ENCODE peak calls at places on chromosomes 13 and 19, in nine cellular contexts. One of them, this sample, is unnamed.

GRCh38 chr13:76826527-76826926 is 59.7 kb downstream of the KCTD12 start:
- DNase-seq in MM.1S: no peak
- DNase-seq in PC-3: no peak
- DNase-seq in SK-N-SH: no peak
- DNase-seq in hepatocyte: no peak
- DNase-seq in neural progenitor cell: no peak
- DNase-seq in GM23248: no peak
- DNase-seq in GM23338: no peak
- DNase-seq in HCT116: no peak
- DNase-seq in this sample: no peak

GRCh38 chr19:31285744-31286143 is 63.5 kb downstream of the TSHZ3 start:
- DNase-seq in GM23248: peak
- DNase-seq in neural progenitor cell: peak
- DNase-seq in SK-N-SH: no peak
- DNase-seq in MM.1S: no peak
- DNase-seq in HCT116: no peak
- DNase-seq in PC-3: no peak
- DNase-seq in hepatocyte: no peak
- DNase-seq in GM23338: no peak
- DNase-seq in this sample: no peak

GRCh38 chr19:40424637-40425449 is 949 bp downstream of the SERTAD1 start:
- DNase-seq in neural progenitor cell: peak
- DNase-seq in GM23338: peak
- DNase-seq in SK-N-SH: no peak
- DNase-seq in hepatocyte: no peak
- DNase-seq in PC-3: no peak
- DNase-seq in HCT116: no peak
- DNase-seq in GM23248: peak
- DNase-seq in MM.1S: no peak
- DNase-seq in this sample: no peak

GRCh38 chr19:8332976-8333770 is 9.9 kb downstream of the KANK3 start:
- DNase-seq in SK-N-SH: peak
- DNase-seq in PC-3: no peak
- DNase-seq in GM23338: peak
- DNase-seq in MM.1S: no peak
- DNase-seq in HCT116: no peak
- DNase-seq in hepatocyte: no peak
- DNase-seq in neural progenitor cell: peak
- DNase-seq in GM23248: peak
- DNase-seq in this sample: no peak

GRCh38 chr19:30671622-30672051 is 299.5 kb downstream of the ZNF536 start:
- DNase-seq in PC-3: no peak
- DNase-seq in GM23338: no peak
- DNase-seq in MM.1S: no peak
- DNase-seq in neural progenitor cell: no peak
- DNase-seq in GM23248: no peak
- DNase-seq in SK-N-SH: no peak
- DNase-seq in hepatocyte: no peak
- DNase-seq in HCT116: no peak
- DNase-seq in this sample: no peak

GRCh38 chr13:24459234-24459633 is 53.3 kb downstream of the PARP4 start:
- DNase-seq in neural progenitor cell: no peak
- DNase-seq in GM23248: peak
- DNase-seq in MM.1S: peak
- DNase-seq in GM23338: no peak
- DNase-seq in hepatocyte: no peak
- DNase-seq in PC-3: no peak
- DNase-seq in SK-N-SH: no peak
- DNase-seq in HCT116: no peak
- DNase-seq in this sample: no peak

GRCh38 chr13:46296920-46297319 is 85.2 kb downstream of the LRRC63 start:
- DNase-seq in SK-N-SH: no peak
- DNase-seq in GM23338: no peak
- DNase-seq in MM.1S: no peak
- DNase-seq in GM23248: peak
- DNase-seq in hepatocyte: peak
- DNase-seq in neural progenitor cell: no peak
- DNase-seq in HCT116: peak
- DNase-seq in PC-3: peak
- DNase-seq in this sample: no peak

GRCh38 chr13:28494861-28495585 is at the start of gene FLT1:
- DNase-seq in PC-3: no peak
- DNase-seq in SK-N-SH: peak
- DNase-seq in neural progenitor cell: peak
- DNase-seq in GM23248: peak
- DNase-seq in GM23338: peak
- DNase-seq in MM.1S: no peak
- DNase-seq in hepatocyte: peak
- DNase-seq in HCT116: no peak
- DNase-seq in this sample: no peak

GRCh38 chr19:55452381-55453325 is 8.8 kb downstream of the ISOC2 start:
- DNase-seq in PC-3: peak
- DNase-seq in hepatocyte: peak
- DNase-seq in neural progenitor cell: peak
- DNase-seq in GM23248: peak
- DNase-seq in GM23338: peak
- DNase-seq in MM.1S: no peak
- DNase-seq in HCT116: no peak
- DNase-seq in SK-N-SH: peak
- DNase-seq in this sample: peak

GRCh38 chr13:27770809-27771208 is 21.5 kb upstream of the GSX1 start:
- DNase-seq in GM23248: peak
- DNase-seq in HCT116: peak
- DNase-seq in neural progenitor cell: peak
- DNase-seq in PC-3: peak
- DNase-seq in SK-N-SH: peak
- DNase-seq in GM23338: peak
- DNase-seq in MM.1S: peak
- DNase-seq in hepatocyte: peak
- DNase-seq in this sample: peak

GRCh38 chr13:46992383-46992952 is 95.6 kb upstream of the HTR2A start:
- DNase-seq in HCT116: peak
- DNase-seq in hepatocyte: no peak
- DNase-seq in SK-N-SH: no peak
- DNase-seq in neural progenitor cell: peak
- DNase-seq in GM23338: peak
- DNase-seq in MM.1S: no peak
- DNase-seq in GM23248: peak
- DNase-seq in PC-3: peak
- DNase-seq in this sample: peak

GRCh38 chr19:3100331-3100730 is 6.2 kb downstream of the GNA11 start:
- DNase-seq in HCT116: no peak
- DNase-seq in SK-N-SH: no peak
- DNase-seq in GM23248: no peak
- DNase-seq in MM.1S: no peak
- DNase-seq in GM23338: no peak
- DNase-seq in hepatocyte: no peak
- DNase-seq in neural progenitor cell: no peak
- DNase-seq in PC-3: no peak
- DNase-seq in this sample: no peak

GRCh38 chr19:40344422-40344821 is 3.8 kb downstream of the C19orf47 start:
- DNase-seq in SK-N-SH: no peak
- DNase-seq in PC-3: no peak
- DNase-seq in MM.1S: no peak
- DNase-seq in hepatocyte: no peak
- DNase-seq in GM23248: no peak
- DNase-seq in neural progenitor cell: no peak
- DNase-seq in HCT116: no peak
- DNase-seq in GM23338: no peak
- DNase-seq in this sample: no peak

GRCh38 chr13:75421987-75422386 is 60.0 kb downstream of the TBC1D4 start:
- DNase-seq in hepatocyte: no peak
- DNase-seq in GM23338: no peak
- DNase-seq in PC-3: no peak
- DNase-seq in GM23248: peak
- DNase-seq in SK-N-SH: no peak
- DNase-seq in neural progenitor cell: no peak
- DNase-seq in HCT116: no peak
- DNase-seq in MM.1S: no peak
- DNase-seq in this sample: no peak

GRCh38 chr13:38530492-38530891 is 156.4 kb upstream of the FREM2 start:
- DNase-seq in neural progenitor cell: no peak
- DNase-seq in PC-3: peak
- DNase-seq in SK-N-SH: peak
- DNase-seq in GM23338: peak
- DNase-seq in GM23248: peak
- DNase-seq in MM.1S: no peak
- DNase-seq in HCT116: no peak
- DNase-seq in hepatocyte: peak
- DNase-seq in this sample: no peak

GRCh38 chr13:94813920-94814500 is 101.7 kb upstream of the SOX21 start:
- DNase-seq in PC-3: no peak
- DNase-seq in MM.1S: peak
- DNase-seq in neural progenitor cell: peak
- DNase-seq in SK-N-SH: no peak
- DNase-seq in GM23338: no peak
- DNase-seq in hepatocyte: no peak
- DNase-seq in GM23248: no peak
- DNase-seq in HCT116: no peak
- DNase-seq in this sample: no peak

GRCh38 chr13:35771898-35772297 is 295.4 kb upstream of the MAB21L1 start:
- DNase-seq in GM23338: peak
- DNase-seq in GM23248: peak
- DNase-seq in neural progenitor cell: peak
- DNase-seq in SK-N-SH: no peak
- DNase-seq in hepatocyte: no peak
- DNase-seq in PC-3: peak
- DNase-seq in HCT116: no peak
- DNase-seq in MM.1S: no peak
- DNase-seq in this sample: no peak

GRCh38 chr13:46795321-46795720 is 1.6 kb downstream of the ESD start:
- DNase-seq in GM23248: peak
- DNase-seq in neural progenitor cell: peak
- DNase-seq in PC-3: no peak
- DNase-seq in HCT116: no peak
- DNase-seq in GM23338: peak
- DNase-seq in MM.1S: no peak
- DNase-seq in hepatocyte: no peak
- DNase-seq in SK-N-SH: no peak
- DNase-seq in this sample: no peak

GRCh38 chr19:11151181-11151580 is 4.4 kb downstream of the SPC24 start:
- DNase-seq in GM23338: no peak
- DNase-seq in MM.1S: no peak
- DNase-seq in PC-3: no peak
- DNase-seq in neural progenitor cell: no peak
- DNase-seq in SK-N-SH: no peak
- DNase-seq in HCT116: no peak
- DNase-seq in GM23248: peak
- DNase-seq in hepatocyte: no peak
- DNase-seq in this sample: no peak

GRCh38 chr13:78190296-78190695 is 271.7 kb upstream of the EDNRB start:
- DNase-seq in HCT116: no peak
- DNase-seq in GM23248: no peak
- DNase-seq in GM23338: no peak
- DNase-seq in PC-3: no peak
- DNase-seq in SK-N-SH: no peak
- DNase-seq in hepatocyte: no peak
- DNase-seq in neural progenitor cell: no peak
- DNase-seq in MM.1S: no peak
- DNase-seq in this sample: no peak

GRCh38 chr19:54416695-54417491 is 1.6 kb downstream of the TTYH1 start:
- DNase-seq in GM23338: peak
- DNase-seq in PC-3: no peak
- DNase-seq in HCT116: no peak
- DNase-seq in hepatocyte: no peak
- DNase-seq in SK-N-SH: no peak
- DNase-seq in MM.1S: no peak
- DNase-seq in neural progenitor cell: peak
- DNase-seq in GM23248: no peak
- DNase-seq in this sample: no peak
- H3K4me3 ChIP-seq in GM23338: peak
- H3K4me3 ChIP-seq in PC-3: no peak
- H3K4me3 ChIP-seq in HCT116: no peak
- H3K4me3 ChIP-seq in hepatocyte: no peak
- H3K4me3 ChIP-seq in SK-N-SH: no peak
- H3K4me3 ChIP-seq in MM.1S: no peak
- H3K4me3 ChIP-seq in neural progenitor cell: peak
- H3K4me3 ChIP-seq in GM23248: no peak
- H3K4me3 ChIP-seq in this sample: no peak

GRCh38 chr19:28488006-28488405 is 724.9 kb downstream of the UQCRFS1 start:
- DNase-seq in hepatocyte: no peak
- DNase-seq in HCT116: no peak
- DNase-seq in GM23248: no peak
- DNase-seq in neural progenitor cell: peak
- DNase-seq in GM23338: peak
- DNase-seq in PC-3: no peak
- DNase-seq in MM.1S: peak
- DNase-seq in SK-N-SH: no peak
- DNase-seq in this sample: no peak
- H2AFZ ChIP-seq in hepatocyte: peak
- H2AFZ ChIP-seq in HCT116: no peak
- H2AFZ ChIP-seq in GM23248: no peak
- H2AFZ ChIP-seq in neural progenitor cell: no peak
- H2AFZ ChIP-seq in GM23338: no peak
- H2AFZ ChIP-seq in PC-3: no peak
- H2AFZ ChIP-seq in MM.1S: peak
- H2AFZ ChIP-seq in SK-N-SH: no peak
- H2AFZ ChIP-seq in this sample: no peak

GRCh38 chr19:12330340-12330739 is 3.1 kb downstream of the ZNF563 start:
- DNase-seq in GM23338: no peak
- DNase-seq in PC-3: no peak
- DNase-seq in MM.1S: no peak
- DNase-seq in neural progenitor cell: no peak
- DNase-seq in HCT116: no peak
- DNase-seq in SK-N-SH: no peak
- DNase-seq in GM23248: no peak
- DNase-seq in hepatocyte: peak
- DNase-seq in this sample: no peak

GRCh38 chr19:12331211-12331941 is 2.1 kb downstream of the ZNF563 start:
- DNase-seq in MM.1S: no peak
- DNase-seq in SK-N-SH: no peak
- DNase-seq in PC-3: no peak
- DNase-seq in GM23248: no peak
- DNase-seq in hepatocyte: peak
- DNase-seq in HCT116: no peak
- DNase-seq in GM23338: no peak
- DNase-seq in neural progenitor cell: peak
- DNase-seq in this sample: peak

GRCh38 chr19:12325690-12326089 is 7.7 kb downstream of the ZNF563 start:
- DNase-seq in PC-3: no peak
- DNase-seq in HCT116: no peak
- DNase-seq in GM23248: no peak
- DNase-seq in hepatocyte: no peak
- DNase-seq in neural progenitor cell: no peak
- DNase-seq in MM.1S: no peak
- DNase-seq in SK-N-SH: no peak
- DNase-seq in GM23338: no peak
- DNase-seq in this sample: no peak
- TF ChIP-seq EZH2phosphoT487 in PC-3: no peak
- TF ChIP-seq EZH2phosphoT487 in HCT116: no peak
- TF ChIP-seq EZH2phosphoT487 in GM23248: no peak
- TF ChIP-seq EZH2phosphoT487 in hepatocyte: no peak
- TF ChIP-seq EZH2phosphoT487 in neural progenitor cell: no peak
- TF ChIP-seq EZH2phosphoT487 in MM.1S: no peak
- TF ChIP-seq EZH2phosphoT487 in SK-N-SH: no peak
- TF ChIP-seq EZH2phosphoT487 in GM23338: no peak
- TF ChIP-seq EZH2phosphoT487 in this sample: no peak

DNA sequence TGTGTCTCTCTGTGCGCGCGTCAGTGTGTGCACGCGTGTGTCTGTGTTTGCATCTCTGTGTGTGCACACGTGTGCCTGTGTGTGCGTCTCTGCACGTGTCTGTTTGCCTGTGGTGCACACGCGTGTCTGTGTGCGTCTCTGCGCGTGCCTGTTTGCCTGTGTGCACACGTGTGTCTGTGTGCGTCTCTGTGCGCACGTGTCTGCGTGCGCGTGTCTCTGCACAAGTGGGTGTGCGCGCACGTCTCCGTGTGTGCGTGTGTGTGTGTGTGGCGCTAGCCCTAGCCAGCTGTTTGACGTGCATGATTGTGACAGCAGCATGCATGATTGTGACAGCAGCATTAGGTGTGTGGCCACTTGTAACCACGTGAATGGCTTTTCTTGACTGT is 31.1 kb downstream of the ZNF146 start:
- DNase-seq in SK-N-SH: peak
- DNase-seq in HCT116: no peak
- DNase-seq in neural progenitor cell: no peak
- DNase-seq in PC-3: no peak
- DNase-seq in hepatocyte: no peak
- DNase-seq in GM23248: peak
- DNase-seq in MM.1S: no peak
- DNase-seq in GM23338: no peak
- DNase-seq in this sample: no peak
- H3K4me3 ChIP-seq in SK-N-SH: peak
- H3K4me3 ChIP-seq in HCT116: no peak
- H3K4me3 ChIP-seq in neural progenitor cell: peak
- H3K4me3 ChIP-seq in PC-3: no peak
- H3K4me3 ChIP-seq in hepatocyte: no peak
- H3K4me3 ChIP-seq in GM23248: peak
- H3K4me3 ChIP-seq in MM.1S: no peak
- H3K4me3 ChIP-seq in GM23338: peak
- H3K4me3 ChIP-seq in this sample: no peak

This sample was measured in OCI-LY7.